ENCODE peak calls at places on chromosomes 4 and X, in nine cellular contexts. One of them, this sample, is unnamed.

GRCh38 chrX:141341743-141342142 is 99.4 kb upstream of the SPANXC start:
- DNase-seq in NCI-H510A treated with DMSO at 0.1 percent for 48 hours: no peak
- DNase-seq in AG10803: no peak
- DNase-seq in uterus: no peak
- DNase-seq in pancreas: no peak
- DNase-seq in D721Med: no peak
- DNase-seq in stimulated activated CD4-positive, alpha-beta T cell treated with anti-CD3 and anti-CD28 coated beads, Interleukin-4, amount 100 ng/mL, for 4 hours: no peak
- DNase-seq in AG08396: no peak
- DNase-seq in activated CD4-positive, alpha-beta T cell treated with anti-CD3 and anti-CD28 coated beads, Interleukin-2, amount 50 U/mL, for 4 hours: no peak
- DNase-seq in this sample: no peak

GRCh38 chr4:182042945-182043344 is 200.3 kb upstream of the TENM3 start:
- DNase-seq in pancreas: no peak
- DNase-seq in stimulated activated CD4-positive, alpha-beta T cell treated with anti-CD3 and anti-CD28 coated beads, Interleukin-4, amount 100 ng/mL, for 4 hours: no peak
- DNase-seq in activated CD4-positive, alpha-beta T cell treated with anti-CD3 and anti-CD28 coated beads, Interleukin-2, amount 50 U/mL, for 4 hours: no peak
- DNase-seq in NCI-H510A treated with DMSO at 0.1 percent for 48 hours: no peak
- DNase-seq in AG08396: no peak
- DNase-seq in uterus: no peak
- DNase-seq in D721Med: no peak
- DNase-seq in AG10803: no peak
- DNase-seq in this sample: no peak

GRCh38 chr4:81698536-81698935 is 226.8 kb upstream of the RASGEF1B start:
- DNase-seq in stimulated activated CD4-positive, alpha-beta T cell treated with anti-CD3 and anti-CD28 coated beads, Interleukin-4, amount 100 ng/mL, for 4 hours: no peak
- DNase-seq in AG08396: no peak
- DNase-seq in activated CD4-positive, alpha-beta T cell treated with anti-CD3 and anti-CD28 coated beads, Interleukin-2, amount 50 U/mL, for 4 hours: no peak
- DNase-seq in pancreas: no peak
- DNase-seq in D721Med: no peak
- DNase-seq in uterus: no peak
- DNase-seq in AG10803: no peak
- DNase-seq in NCI-H510A treated with DMSO at 0.1 percent for 48 hours: no peak
- DNase-seq in this sample: no peak

GRCh38 chr4:823093-823760 is 2.7 kb downstream of the CPLX1 start:
- DNase-seq in D721Med: no peak
- DNase-seq in AG08396: no peak
- DNase-seq in pancreas: no peak
- DNase-seq in AG10803: no peak
- DNase-seq in NCI-H510A treated with DMSO at 0.1 percent for 48 hours: no peak
- DNase-seq in uterus: no peak
- DNase-seq in activated CD4-positive, alpha-beta T cell treated with anti-CD3 and anti-CD28 coated beads, Interleukin-2, amount 50 U/mL, for 4 hours: no peak
- DNase-seq in stimulated activated CD4-positive, alpha-beta T cell treated with anti-CD3 and anti-CD28 coated beads, Interleukin-4, amount 100 ng/mL, for 4 hours: no peak
- DNase-seq in this sample: no peak

GRCh38 chr4:25457053-25457715 is 80.1 kb downstream of the ANAPC4 start:
- DNase-seq in uterus: no peak
- DNase-seq in activated CD4-positive, alpha-beta T cell treated with anti-CD3 and anti-CD28 coated beads, Interleukin-2, amount 50 U/mL, for 4 hours: no peak
- DNase-seq in pancreas: no peak
- DNase-seq in AG10803: peak; percentile 79
- DNase-seq in D721Med: no peak
- DNase-seq in stimulated activated CD4-positive, alpha-beta T cell treated with anti-CD3 and anti-CD28 coated beads, Interleukin-4, amount 100 ng/mL, for 4 hours: no peak
- DNase-seq in NCI-H510A treated with DMSO at 0.1 percent for 48 hours: no peak
- DNase-seq in AG08396: peak; percentile 36
- DNase-seq in this sample: no peak

GRCh38 chrX:140928739-140929138 is 73.7 kb upstream of the SPANXB1 start:
- DNase-seq in AG08396: no peak
- DNase-seq in D721Med: no peak
- DNase-seq in NCI-H510A treated with DMSO at 0.1 percent for 48 hours: no peak
- DNase-seq in AG10803: no peak
- DNase-seq in pancreas: no peak
- DNase-seq in uterus: no peak
- DNase-seq in activated CD4-positive, alpha-beta T cell treated with anti-CD3 and anti-CD28 coated beads, Interleukin-2, amount 50 U/mL, for 4 hours: no peak
- DNase-seq in stimulated activated CD4-positive, alpha-beta T cell treated with anti-CD3 and anti-CD28 coated beads, Interleukin-4, amount 100 ng/mL, for 4 hours: no peak
- DNase-seq in this sample: no peak

GRCh38 chr4:41140410-41140809 is 73.9 kb downstream of the APBB2 start:
- DNase-seq in stimulated activated CD4-positive, alpha-beta T cell treated with anti-CD3 and anti-CD28 coated beads, Interleukin-4, amount 100 ng/mL, for 4 hours: no peak
- DNase-seq in AG08396: no peak
- DNase-seq in NCI-H510A treated with DMSO at 0.1 percent for 48 hours: no peak
- DNase-seq in AG10803: no peak
- DNase-seq in uterus: no peak
- DNase-seq in activated CD4-positive, alpha-beta T cell treated with anti-CD3 and anti-CD28 coated beads, Interleukin-2, amount 50 U/mL, for 4 hours: no peak
- DNase-seq in D721Med: no peak
- DNase-seq in pancreas: no peak
- DNase-seq in this sample: no peak

GRCh38 chr4:153573881-153574807 is 108.0 kb downstream of the TMEM131L start:
- DNase-seq in AG08396: peak; percentile 50
- DNase-seq in D721Med: no peak
- DNase-seq in activated CD4-positive, alpha-beta T cell treated with anti-CD3 and anti-CD28 coated beads, Interleukin-2, amount 50 U/mL, for 4 hours: peak; percentile 64
- DNase-seq in AG10803: peak; percentile 92
- DNase-seq in NCI-H510A treated with DMSO at 0.1 percent for 48 hours: no peak
- DNase-seq in stimulated activated CD4-positive, alpha-beta T cell treated with anti-CD3 and anti-CD28 coated beads, Interleukin-4, amount 100 ng/mL, for 4 hours: peak; percentile 69
- DNase-seq in uterus: peak; percentile 69
- DNase-seq in pancreas: peak; percentile 64
- DNase-seq in this sample: peak; percentile 63

GRCh38 chrX:132258509-132258908 is 39.3 kb upstream of the RAP2C start:
- DNase-seq in pancreas: no peak
- DNase-seq in uterus: no peak
- DNase-seq in D721Med: no peak
- DNase-seq in AG08396: no peak
- DNase-seq in activated CD4-positive, alpha-beta T cell treated with anti-CD3 and anti-CD28 coated beads, Interleukin-2, amount 50 U/mL, for 4 hours: no peak
- DNase-seq in stimulated activated CD4-positive, alpha-beta T cell treated with anti-CD3 and anti-CD28 coated beads, Interleukin-4, amount 100 ng/mL, for 4 hours: no peak
- DNase-seq in AG10803: no peak
- DNase-seq in NCI-H510A treated with DMSO at 0.1 percent for 48 hours: no peak
- DNase-seq in this sample: no peak

GRCh38 chrX:100410901-100411801 is 1.1 kb upstream of the PCDH19 start:
- DNase-seq in NCI-H510A treated with DMSO at 0.1 percent for 48 hours: no peak
- DNase-seq in pancreas: no peak
- DNase-seq in AG08396: no peak
- DNase-seq in AG10803: no peak
- DNase-seq in D721Med: no peak
- DNase-seq in stimulated activated CD4-positive, alpha-beta T cell treated with anti-CD3 and anti-CD28 coated beads, Interleukin-4, amount 100 ng/mL, for 4 hours: no peak
- DNase-seq in uterus: no peak
- DNase-seq in activated CD4-positive, alpha-beta T cell treated with anti-CD3 and anti-CD28 coated beads, Interleukin-2, amount 50 U/mL, for 4 hours: no peak
- DNase-seq in this sample: peak; percentile 20

GRCh38 chr4:77199276-77199675 is 42.3 kb downstream of the CCNG2 start:
- DNase-seq in uterus: no peak
- DNase-seq in stimulated activated CD4-positive, alpha-beta T cell treated with anti-CD3 and anti-CD28 coated beads, Interleukin-4, amount 100 ng/mL, for 4 hours: no peak
- DNase-seq in AG10803: no peak
- DNase-seq in pancreas: no peak
- DNase-seq in AG08396: no peak
- DNase-seq in D721Med: no peak
- DNase-seq in activated CD4-positive, alpha-beta T cell treated with anti-CD3 and anti-CD28 coated beads, Interleukin-2, amount 50 U/mL, for 4 hours: no peak
- DNase-seq in NCI-H510A treated with DMSO at 0.1 percent for 48 hours: no peak
- DNase-seq in this sample: no peak

GRCh38 chr4:725368-726234 is 20.0 kb downstream of the PCGF3 start:
- DNase-seq in AG08396: no peak
- DNase-seq in NCI-H510A treated with DMSO at 0.1 percent for 48 hours: no peak
- DNase-seq in AG10803: no peak
- DNase-seq in activated CD4-positive, alpha-beta T cell treated with anti-CD3 and anti-CD28 coated beads, Interleukin-2, amount 50 U/mL, for 4 hours: no peak
- DNase-seq in D721Med: no peak
- DNase-seq in stimulated activated CD4-positive, alpha-beta T cell treated with anti-CD3 and anti-CD28 coated beads, Interleukin-4, amount 100 ng/mL, for 4 hours: no peak
- DNase-seq in uterus: no peak
- DNase-seq in pancreas: no peak
- DNase-seq in this sample: no peak

GRCh38 chr4:15420642-15421041 is 7.2 kb upstream of the C1QTNF7 start:
- DNase-seq in AG08396: peak; percentile 47
- DNase-seq in AG10803: peak; percentile 69
- DNase-seq in pancreas: no peak
- DNase-seq in NCI-H510A treated with DMSO at 0.1 percent for 48 hours: no peak
- DNase-seq in activated CD4-positive, alpha-beta T cell treated with anti-CD3 and anti-CD28 coated beads, Interleukin-2, amount 50 U/mL, for 4 hours: no peak
- DNase-seq in uterus: no peak
- DNase-seq in D721Med: no peak
- DNase-seq in stimulated activated CD4-positive, alpha-beta T cell treated with anti-CD3 and anti-CD28 coated beads, Interleukin-4, amount 100 ng/mL, for 4 hours: no peak
- DNase-seq in this sample: no peak

GRCh38 chr4:8046925-8047541 is 107.4 kb upstream of the AFAP1 start:
- DNase-seq in activated CD4-positive, alpha-beta T cell treated with anti-CD3 and anti-CD28 coated beads, Interleukin-2, amount 50 U/mL, for 4 hours: no peak
- DNase-seq in AG08396: no peak
- DNase-seq in NCI-H510A treated with DMSO at 0.1 percent for 48 hours: peak; percentile 81
- DNase-seq in D721Med: no peak
- DNase-seq in AG10803: no peak
- DNase-seq in stimulated activated CD4-positive, alpha-beta T cell treated with anti-CD3 and anti-CD28 coated beads, Interleukin-4, amount 100 ng/mL, for 4 hours: no peak
- DNase-seq in pancreas: no peak
- DNase-seq in uterus: no peak
- DNase-seq in this sample: no peak

GRCh38 chrX:153684447-153685178 is 3.1 kb upstream of the SLC6A8 start:
- DNase-seq in uterus: peak; percentile 14
- DNase-seq in pancreas: peak; percentile 8
- DNase-seq in NCI-H510A treated with DMSO at 0.1 percent for 48 hours: no peak
- DNase-seq in AG08396: no peak
- DNase-seq in D721Med: no peak
- DNase-seq in activated CD4-positive, alpha-beta T cell treated with anti-CD3 and anti-CD28 coated beads, Interleukin-2, amount 50 U/mL, for 4 hours: no peak
- DNase-seq in stimulated activated CD4-positive, alpha-beta T cell treated with anti-CD3 and anti-CD28 coated beads, Interleukin-4, amount 100 ng/mL, for 4 hours: no peak
- DNase-seq in AG10803: no peak
- DNase-seq in this sample: no peak

GRCh38 chrX:46251755-46252154 is 293.5 kb downstream of the ZNF674 start:
- DNase-seq in D721Med: no peak
- DNase-seq in activated CD4-positive, alpha-beta T cell treated with anti-CD3 and anti-CD28 coated beads, Interleukin-2, amount 50 U/mL, for 4 hours: no peak
- DNase-seq in uterus: no peak
- DNase-seq in AG08396: no peak
- DNase-seq in AG10803: peak; percentile 62
- DNase-seq in NCI-H510A treated with DMSO at 0.1 percent for 48 hours: no peak
- DNase-seq in stimulated activated CD4-positive, alpha-beta T cell treated with anti-CD3 and anti-CD28 coated beads, Interleukin-4, amount 100 ng/mL, for 4 hours: no peak
- DNase-seq in pancreas: no peak
- DNase-seq in this sample: no peak

GRCh38 chrX:18098704-18099103 is 122.0 kb downstream of the BEND2 start:
- DNase-seq in stimulated activated CD4-positive, alpha-beta T cell treated with anti-CD3 and anti-CD28 coated beads, Interleukin-4, amount 100 ng/mL, for 4 hours: no peak
- DNase-seq in AG10803: no peak
- DNase-seq in activated CD4-positive, alpha-beta T cell treated with anti-CD3 and anti-CD28 coated beads, Interleukin-2, amount 50 U/mL, for 4 hours: no peak
- DNase-seq in AG08396: no peak
- DNase-seq in uterus: no peak
- DNase-seq in NCI-H510A treated with DMSO at 0.1 percent for 48 hours: no peak
- DNase-seq in pancreas: no peak
- DNase-seq in D721Med: no peak
- DNase-seq in this sample: peak; percentile 20